ENCODE peak calls at places on chromosomes 16 and 17, in seven cellular contexts. One of them, this sample, is unnamed.
A peak's percentile ranks its signal among the peaks of the same experiment; 100 is the strongest.

GRCh38 chr17:38459556-38459955 is 31.3 kb downstream of the ARHGAP23 start:
- DNase-seq in heart left ventricle: no peak
- DNase-seq in neural progenitor cell: peak; percentile 28
- DNase-seq in colonic mucosa: no peak
- DNase-seq in mucosa of descending colon: no peak
- DNase-seq in uterus: no peak
- DNase-seq in stomach: peak; percentile 52
- DNase-seq in this sample: no peak

GRCh38 chr16:46833465-46833810 is 2.5 kb upstream of the C16orf87 start:
- DNase-seq in heart left ventricle: no peak
- DNase-seq in neural progenitor cell: no peak
- DNase-seq in colonic mucosa: no peak
- DNase-seq in mucosa of descending colon: no peak
- DNase-seq in uterus: no peak
- DNase-seq in stomach: no peak
- DNase-seq in this sample: no peak

GRCh38 chr17:47188266-47188665 is 829 bp downstream of the CDC27 start:
- DNase-seq in heart left ventricle: no peak
- DNase-seq in neural progenitor cell: no peak
- DNase-seq in colonic mucosa: no peak
- DNase-seq in mucosa of descending colon: no peak
- DNase-seq in uterus: no peak
- DNase-seq in stomach: no peak
- DNase-seq in this sample: no peak

GRCh38 chr16:35214840-35215239 is 1755.4 kb downstream of the TP53TG3F start:
- DNase-seq in heart left ventricle: no peak
- DNase-seq in neural progenitor cell: no peak
- DNase-seq in colonic mucosa: no peak
- DNase-seq in mucosa of descending colon: no peak
- DNase-seq in uterus: no peak
- DNase-seq in stomach: no peak
- DNase-seq in this sample: no peak

GRCh38 chr17:30378191-30378796 is 433 bp upstream of the CPD start:
- DNase-seq in heart left ventricle: peak; percentile 40
- DNase-seq in neural progenitor cell: peak; percentile 45
- DNase-seq in colonic mucosa: peak; percentile 51
- DNase-seq in mucosa of descending colon: peak; percentile 59
- DNase-seq in uterus: no peak
- DNase-seq in stomach: peak; percentile 40
- DNase-seq in this sample: peak; percentile 15

GRCh38 chr16:83781-84615 is 6.0 kb downstream of the MPG start:
- DNase-seq in heart left ventricle: no peak
- DNase-seq in neural progenitor cell: no peak
- DNase-seq in colonic mucosa: no peak
- DNase-seq in mucosa of descending colon: no peak
- DNase-seq in uterus: no peak
- DNase-seq in stomach: no peak
- DNase-seq in this sample: no peak

GRCh38 chr16:66841366-66841765 is 2.8 kb upstream of the CA7 start:
- DNase-seq in heart left ventricle: no peak
- DNase-seq in neural progenitor cell: no peak
- DNase-seq in colonic mucosa: peak; percentile 67
- DNase-seq in mucosa of descending colon: no peak
- DNase-seq in uterus: no peak
- DNase-seq in stomach: peak; percentile 0
- DNase-seq in this sample: no peak

GRCh38 chr17:30586818-30587595 is 109.8 kb downstream of the GOSR1 start:
- DNase-seq in heart left ventricle: no peak
- DNase-seq in neural progenitor cell: no peak
- DNase-seq in colonic mucosa: no peak
- DNase-seq in mucosa of descending colon: no peak
- DNase-seq in uterus: no peak
- DNase-seq in stomach: no peak
- DNase-seq in this sample: no peak

GRCh38 chr16:80056334-80056733 is 455.8 kb upstream of the MAF start:
- DNase-seq in heart left ventricle: no peak
- DNase-seq in neural progenitor cell: no peak
- DNase-seq in colonic mucosa: no peak
- DNase-seq in mucosa of descending colon: no peak
- DNase-seq in uterus: no peak
- DNase-seq in stomach: no peak
- DNase-seq in this sample: no peak

GRCh38 chr17:57464191-57464864 is 208.0 kb downstream of the MSI2 start:
- DNase-seq in heart left ventricle: peak; percentile 80
- DNase-seq in neural progenitor cell: no peak
- DNase-seq in colonic mucosa: no peak
- DNase-seq in mucosa of descending colon: no peak
- DNase-seq in uterus: no peak
- DNase-seq in stomach: no peak
- DNase-seq in this sample: peak; percentile 60
- H3K4me1 ChIP-seq in heart left ventricle: peaks cover 35% of the 10 kb centered on the region
- H3K4me1 ChIP-seq in neural progenitor cell: peaks cover 52% of the 10 kb centered on the region
- H3K4me1 ChIP-seq in colonic mucosa: no peaks in the 10 kb centered on the region
- H3K4me1 ChIP-seq in mucosa of descending colon: no peaks in the 10 kb centered on the region
- H3K4me1 ChIP-seq in uterus: no peaks in the 10 kb centered on the region
- H3K4me1 ChIP-seq in stomach: no peaks in the 10 kb centered on the region
- H3K4me1 ChIP-seq in this sample: peaks cover 61% of the 10 kb centered on the region

DNA sequence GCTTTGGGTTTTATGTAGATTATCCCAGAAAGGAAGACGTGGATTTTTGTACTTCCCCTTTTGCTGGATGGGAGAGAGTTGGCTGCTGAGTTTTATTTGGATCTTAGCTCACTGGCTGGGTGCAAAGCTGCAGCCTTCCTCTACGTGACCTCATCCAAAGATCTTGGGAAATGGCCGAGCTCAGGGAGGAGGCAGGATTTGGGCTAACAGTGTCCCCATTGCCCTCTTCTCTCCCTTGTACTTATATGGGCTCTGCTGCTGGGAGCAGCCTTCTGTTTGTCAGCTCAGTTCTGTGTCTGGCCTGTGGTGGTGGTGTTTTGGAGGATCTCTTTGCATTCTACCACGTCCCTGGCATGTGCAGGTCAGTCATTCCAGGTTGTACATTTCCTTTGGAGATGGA is 2.0 kb downstream of the AOC3 start:
- DNase-seq in heart left ventricle: no peak
- DNase-seq in neural progenitor cell: no peak
- DNase-seq in colonic mucosa: no peak
- DNase-seq in mucosa of descending colon: no peak
- DNase-seq in uterus: peak; percentile 51
- DNase-seq in stomach: no peak
- DNase-seq in this sample: no peak
- TF ChIP-seq CTCF in heart left ventricle: no peak
- TF ChIP-seq CTCF in neural progenitor cell: no peak
- TF ChIP-seq CTCF in colonic mucosa: no peak
- TF ChIP-seq CTCF in mucosa of descending colon: no peak
- TF ChIP-seq CTCF in uterus: no peak
- TF ChIP-seq CTCF in stomach: no peak
- TF ChIP-seq CTCF in this sample: no peak

GRCh38 chr17:32875230-32875903 is 1.6 kb downstream of the MYO1D start:
- DNase-seq in heart left ventricle: no peak
- DNase-seq in neural progenitor cell: no peak
- DNase-seq in colonic mucosa: no peak
- DNase-seq in mucosa of descending colon: no peak
- DNase-seq in uterus: no peak
- DNase-seq in stomach: no peak
- DNase-seq in this sample: no peak
- H3K4me1 ChIP-seq in heart left ventricle: peaks cover 36% of the 10 kb centered on the region
- H3K4me1 ChIP-seq in neural progenitor cell: peaks cover 4% of the 10 kb centered on the region
- H3K4me1 ChIP-seq in colonic mucosa: no peaks in the 10 kb centered on the region
- H3K4me1 ChIP-seq in mucosa of descending colon: peaks cover 33% of the 10 kb centered on the region
- H3K4me1 ChIP-seq in uterus: no peaks in the 10 kb centered on the region
- H3K4me1 ChIP-seq in stomach: peaks cover 19% of the 10 kb centered on the region
- H3K4me1 ChIP-seq in this sample: peaks cover 23% of the 10 kb centered on the region

GRCh38 chr16:77962689-77963088 is 59.7 kb upstream of the CLEC3A start:
- DNase-seq in heart left ventricle: no peak
- DNase-seq in neural progenitor cell: no peak
- DNase-seq in colonic mucosa: no peak
- DNase-seq in mucosa of descending colon: no peak
- DNase-seq in uterus: no peak
- DNase-seq in stomach: no peak
- DNase-seq in this sample: no peak
- TF ChIP-seq CTCF in heart left ventricle: no peak
- TF ChIP-seq CTCF in neural progenitor cell: no peak
- TF ChIP-seq CTCF in colonic mucosa: no peak
- TF ChIP-seq CTCF in mucosa of descending colon: no peak
- TF ChIP-seq CTCF in uterus: no peak
- TF ChIP-seq CTCF in stomach: no peak
- TF ChIP-seq CTCF in this sample: no peak

GRCh38 chr17:77404812-77405581 is 264.2 kb downstream of the SEC14L1 start:
- DNase-seq in heart left ventricle: peak; percentile 74
- DNase-seq in neural progenitor cell: no peak
- DNase-seq in colonic mucosa: peak; percentile 62
- DNase-seq in mucosa of descending colon: peak; percentile 69
- DNase-seq in uterus: peak; percentile 72
- DNase-seq in stomach: peak; percentile 56
- DNase-seq in this sample: peak; percentile 78

GRCh38 chr17:77409282-77410161 is 268.8 kb downstream of the SEC14L1 start:
- DNase-seq in heart left ventricle: peak; percentile 90
- DNase-seq in neural progenitor cell: peak; percentile 78
- DNase-seq in colonic mucosa: peak; percentile 66
- DNase-seq in mucosa of descending colon: peak; percentile 75
- DNase-seq in uterus: peak; percentile 89
- DNase-seq in stomach: peak; percentile 77
- DNase-seq in this sample: peak; percentile 78

GRCh38 chr17:77405867-77406513 is 265.2 kb downstream of the SEC14L1 start:
- DNase-seq in heart left ventricle: no peak
- DNase-seq in neural progenitor cell: no peak
- DNase-seq in colonic mucosa: no peak
- DNase-seq in mucosa of descending colon: no peak
- DNase-seq in uterus: no peak
- DNase-seq in stomach: no peak
- DNase-seq in this sample: no peak

GRCh38 chr17:77408284-77408683 is 267.5 kb downstream of the SEC14L1 start:
- DNase-seq in heart left ventricle: no peak
- DNase-seq in neural progenitor cell: no peak
- DNase-seq in colonic mucosa: no peak
- DNase-seq in mucosa of descending colon: no peak
- DNase-seq in uterus: peak; percentile 74
- DNase-seq in stomach: no peak
- DNase-seq in this sample: no peak

DNA sequence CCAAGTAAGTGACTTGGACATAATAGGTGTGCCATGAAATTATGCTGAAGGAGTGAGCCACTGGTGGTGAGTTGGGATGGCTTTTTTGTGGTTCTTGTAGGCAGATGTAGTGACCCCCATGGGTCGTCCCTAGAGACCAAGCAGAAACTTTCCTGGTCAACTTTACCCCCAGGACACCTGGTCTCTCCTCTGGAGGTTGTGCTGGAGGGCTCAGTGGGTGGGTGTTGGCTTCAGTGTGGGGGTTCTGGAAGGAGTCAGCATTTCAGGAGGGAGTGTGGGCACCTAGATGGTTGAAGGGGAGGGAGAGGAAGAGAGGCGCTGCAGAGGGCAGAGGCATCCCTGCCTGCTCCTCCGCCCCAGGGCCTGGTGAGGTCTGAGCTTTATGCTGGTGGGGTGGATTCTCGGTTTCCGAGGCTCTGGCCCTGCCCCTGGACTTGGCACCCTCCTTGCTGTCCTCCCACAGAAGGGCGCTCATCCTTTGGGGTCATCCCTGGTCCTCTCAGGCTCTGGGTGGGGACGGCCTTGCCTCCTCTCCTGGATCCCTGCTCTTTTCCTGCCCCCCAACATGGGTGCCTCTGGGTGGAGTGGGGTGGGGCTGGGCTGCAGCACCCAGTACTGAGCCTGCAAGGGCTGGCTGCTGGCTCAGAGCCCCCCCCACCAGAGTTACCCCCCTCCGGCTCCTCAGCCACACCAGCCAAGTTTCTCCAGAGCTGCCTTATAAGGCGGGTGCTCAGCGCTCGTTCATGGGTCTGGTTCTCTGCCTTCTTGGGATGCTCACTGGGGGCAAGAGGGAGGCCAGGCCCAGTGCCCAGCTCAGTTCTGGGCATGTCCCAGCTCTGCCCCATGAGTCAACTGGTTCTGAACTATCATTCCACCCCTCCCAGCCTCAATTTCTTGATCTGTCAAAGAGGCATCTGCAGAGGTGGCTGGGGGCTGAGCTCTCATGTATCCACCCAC is 266.8 kb downstream of the SEC14L1 start:
- DNase-seq in heart left ventricle: no peak
- DNase-seq in neural progenitor cell: no peak
- DNase-seq in colonic mucosa: no peak
- DNase-seq in mucosa of descending colon: no peak
- DNase-seq in uterus: peak; percentile 74
- DNase-seq in stomach: no peak
- DNase-seq in this sample: no peak
- H3K4me1 ChIP-seq in heart left ventricle: peaks cover 89% of the 10 kb centered on the region
- H3K4me1 ChIP-seq in neural progenitor cell: peaks cover 24% of the 10 kb centered on the region
- H3K4me1 ChIP-seq in colonic mucosa: peaks cover 18% of the 10 kb centered on the region
- H3K4me1 ChIP-seq in mucosa of descending colon: peaks cover 40% of the 10 kb centered on the region
- H3K4me1 ChIP-seq in uterus: peaks cover 53% of the 10 kb centered on the region
- H3K4me1 ChIP-seq in stomach: peaks cover 67% of the 10 kb centered on the region
- H3K4me1 ChIP-seq in this sample: peaks cover 82% of the 10 kb centered on the region

DNA sequence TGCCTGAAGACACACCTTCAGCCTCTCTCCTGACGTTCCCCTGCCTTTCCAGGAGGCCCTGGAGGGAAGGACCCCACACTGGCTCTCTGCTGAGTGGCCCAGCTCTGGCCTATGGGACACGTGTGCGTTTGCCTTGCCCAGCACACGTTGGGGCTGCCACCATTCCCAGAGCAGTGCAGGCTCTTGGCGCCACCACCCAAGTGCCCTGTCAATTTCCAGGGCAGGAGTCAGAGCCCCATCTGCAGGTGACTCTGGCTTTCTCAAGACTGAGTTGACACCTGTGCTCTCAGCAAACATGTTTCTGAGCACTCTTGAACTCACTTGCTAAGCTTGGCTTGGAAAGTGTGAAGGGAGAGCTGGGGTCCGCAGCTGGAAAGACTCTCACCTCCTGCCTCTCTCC is 4.7 kb upstream of the IRF8 start:
- DNase-seq in heart left ventricle: no peak
- DNase-seq in neural progenitor cell: no peak
- DNase-seq in colonic mucosa: peak; percentile 65
- DNase-seq in mucosa of descending colon: peak; percentile 71
- DNase-seq in uterus: no peak
- DNase-seq in stomach: no peak
- DNase-seq in this sample: no peak
- TF ChIP-seq CTCF in heart left ventricle: no peak
- TF ChIP-seq CTCF in neural progenitor cell: no peak
- TF ChIP-seq CTCF in colonic mucosa: peak; percentile 23
- TF ChIP-seq CTCF in mucosa of descending colon: no peak
- TF ChIP-seq CTCF in uterus: no peak
- TF ChIP-seq CTCF in stomach: no peak
- TF ChIP-seq CTCF in this sample: no peak

DNA sequence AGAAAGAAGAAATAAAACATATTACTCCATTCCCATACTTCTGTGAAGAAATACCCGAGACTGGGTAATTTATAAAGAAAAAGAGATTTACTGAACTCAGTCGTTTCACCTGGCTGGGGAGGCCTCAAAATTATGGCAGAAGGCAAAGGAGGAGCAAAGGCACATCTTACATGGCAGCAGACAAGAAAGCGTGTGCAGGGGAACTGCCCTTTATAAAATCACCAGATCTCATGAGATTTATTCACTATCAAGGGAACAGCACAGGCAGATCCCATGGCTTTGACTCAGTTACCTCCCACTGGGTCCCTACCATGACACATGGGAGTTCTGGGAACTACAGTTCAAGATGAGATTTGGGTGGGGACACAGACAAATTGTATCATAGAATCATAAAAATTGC is 365.4 kb downstream of the WWOX start:
- DNase-seq in heart left ventricle: no peak
- DNase-seq in neural progenitor cell: no peak
- DNase-seq in colonic mucosa: no peak
- DNase-seq in mucosa of descending colon: no peak
- DNase-seq in uterus: no peak
- DNase-seq in stomach: no peak
- DNase-seq in this sample: no peak
- H3K4me1 ChIP-seq in heart left ventricle: no peaks in the 10 kb centered on the region
- H3K4me1 ChIP-seq in neural progenitor cell: peaks cover 20% of the 10 kb centered on the region
- H3K4me1 ChIP-seq in colonic mucosa: no peaks in the 10 kb centered on the region
- H3K4me1 ChIP-seq in mucosa of descending colon: peaks cover 24% of the 10 kb centered on the region
- H3K4me1 ChIP-seq in uterus: no peaks in the 10 kb centered on the region
- H3K4me1 ChIP-seq in stomach: peaks cover 11% of the 10 kb centered on the region
- H3K4me1 ChIP-seq in this sample: no peaks in the 10 kb centered on the region

GRCh38 chr16:55021595-55022475 is 91.2 kb downstream of the IRX5 start:
- DNase-seq in heart left ventricle: no peak
- DNase-seq in neural progenitor cell: peak; percentile 49
- DNase-seq in colonic mucosa: peak; percentile 33
- DNase-seq in mucosa of descending colon: peak; percentile 48
- DNase-seq in uterus: no peak
- DNase-seq in stomach: no peak
- DNase-seq in this sample: no peak
- TF ChIP-seq CTCF in heart left ventricle: no peak
- TF ChIP-seq CTCF in neural progenitor cell: peak; percentile 57
- TF ChIP-seq CTCF in colonic mucosa: no peak
- TF ChIP-seq CTCF in mucosa of descending colon: no peak
- TF ChIP-seq CTCF in uterus: no peak
- TF ChIP-seq CTCF in stomach: no peak
- TF ChIP-seq CTCF in this sample: no peak